ENCODE peak calls at places on chromosomes 11 and 22, in nine cellular contexts. Q, A, X, P, Z, J, F, E and B are unnamed samples. For H3K36me3, the result is how much of the 10 kb centered on the place peaks cover.

GRCh38 chr22:20249797-20250354 is 18.2 kb downstream of the RTN4R start:
- DNase-seq in Q (peak), A (no peak), X (no peak), P (no peak), Z (peak), J (peak), F (peak), E (no peak), B (peak)

GRCh38 chr11:1946812-1947480 is at the start of gene MRPL23:
- DNase-seq in Q (no peak), A (no peak), X (no peak), P (no peak), Z (no peak), J (no peak), F (peak), E (no peak), B (peak)

GRCh38 chr22:33919591-33920501 is at the start of gene LARGE1:
- DNase-seq in Q (peak), A (no peak), X (peak), P (no peak), Z (peak), J (peak), F (peak), E (no peak), B (peak)

GRCh38 chr11:79353706-79354105 is 87.1 kb downstream of the TENM4 start:
- DNase-seq in Q (peak), A (no peak), X (no peak), P (no peak), Z (no peak), J (no peak), F (no peak), E (no peak), B (no peak)

GRCh38 chr11:78300108-78300507 is 111.4 kb downstream of the USP35 start:
- DNase-seq in Q (no peak), A (no peak), X (no peak), P (no peak), Z (no peak), J (no peak), F (no peak), E (no peak), B (no peak)

GRCh38 chr11:94130589-94131362 is 2.1 kb downstream of the PANX1 start:
- DNase-seq in Q (peak), A (no peak), X (no peak), P (no peak), Z (no peak), J (no peak), F (peak), E (no peak), B (peak)

GRCh38 chr22:42328130-42328821 is 57.8 kb upstream of the TCF20 start:
- DNase-seq in Q (no peak), A (no peak), X (no peak), P (no peak), Z (no peak), J (no peak), F (no peak), E (no peak), B (no peak)

GRCh38 chr22:23082534-23083314 is 12.4 kb downstream of the GNAZ start:
- DNase-seq in Q (no peak), A (no peak), X (no peak), P (no peak), Z (no peak), J (no peak), F (no peak), E (no peak), B (no peak)

GRCh38 chr11:76219243-76219642 is 12.9 kb upstream of the WNT11 start:
- DNase-seq in Q (no peak), A (no peak), X (no peak), P (no peak), Z (no peak), J (no peak), F (no peak), E (no peak), B (no peak)

GRCh38 chr11:106399075-106399500 is 321.6 kb downstream of the AASDHPPT start:
- DNase-seq in Q (peak), A (peak), X (peak), P (no peak), Z (peak), J (no peak), F (peak), E (no peak), B (peak)

GRCh38 chr11:72614381-72614780 is 59.8 kb downstream of the PDE2A start:
- DNase-seq in Q (no peak), A (no peak), X (no peak), P (no peak), Z (no peak), J (no peak), F (no peak), E (no peak), B (no peak)

GRCh38 chr11:122853971-122854446 is 15.7 kb downstream of the CRTAM start:
- DNase-seq in Q (peak), A (peak), X (peak), P (no peak), Z (peak), J (peak), F (peak), E (no peak), B (peak)

GRCh38 chr11:91163619-91164451 is 941.0 kb upstream of the CHORDC1 start:
- DNase-seq in Q (peak), A (no peak), X (no peak), P (no peak), Z (no peak), J (no peak), F (peak), E (no peak), B (no peak)

GRCh38 chr11:2574553-2575535 is 125.0 kb downstream of the KCNQ1OT1 start:
- DNase-seq in Q (no peak), A (no peak), X (peak), P (no peak), Z (no peak), J (peak), F (no peak), E (no peak), B (peak)

GRCh38 chr11:76783901-76784813 is 1.0 kb downstream of the TSKU start:
- DNase-seq in Q (peak), A (peak), X (no peak), P (peak), Z (peak), J (peak), F (peak), E (no peak), B (peak)

GRCh38 chr11:56910046-56910753 is 78.5 kb upstream of the OR5AK2 start:
- DNase-seq in Q (no peak), A (no peak), X (no peak), P (no peak), Z (no peak), J (peak), F (peak), E (no peak), B (no peak)

GRCh38 chr22:20246368-20247009 is 21.6 kb downstream of the RTN4R start:
- DNase-seq in Q (no peak), A (no peak), X (no peak), P (no peak), Z (no peak), J (no peak), F (no peak), E (no peak), B (no peak)

GRCh38 chr11:5655474-5655873 is 29.4 kb downstream of the TRIM5 start:
- DNase-seq in Q (no peak), A (no peak), X (no peak), P (no peak), Z (no peak), J (no peak), F (no peak), E (no peak), B (no peak)

GRCh38 chr22:45645526-45646414 is 25.9 kb upstream of the ATXN10 start:
- DNase-seq in Q (peak), A (peak), X (peak), P (no peak), Z (peak), J (peak), F (peak), E (no peak), B (peak)

GRCh38 chr11:129251067-129251466 is 58.9 kb upstream of the ARHGAP32 start:
- DNase-seq in Q (peak), A (no peak), X (no peak), P (no peak), Z (no peak), J (no peak), F (no peak), E (no peak), B (no peak)

GRCh38 chr11:1392561-1392960 is 2.8 kb downstream of the BRSK2 start:
- DNase-seq in Q (no peak), A (no peak), X (no peak), P (no peak), Z (no peak), J (no peak), F (no peak), E (no peak), B (no peak)

GRCh38 chr11:62390237-62390636 is 28.6 kb upstream of the SCGB1A1 start:
- DNase-seq in Q (no peak), A (no peak), X (no peak), P (no peak), Z (no peak), J (no peak), F (no peak), E (no peak), B (no peak)

GRCh38 chr11:18393581-18394299 is 623 bp upstream of the LDHA start:
- DNase-seq in Q (no peak), A (no peak), X (no peak), P (no peak), Z (peak), J (no peak), F (peak), E (no peak), B (no peak)

GRCh38 chr22:44664149-44664548 is 37.9 kb upstream of the PRR5 start:
- DNase-seq in Q (peak), A (no peak), X (peak), P (no peak), Z (no peak), J (no peak), F (peak), E (no peak), B (no peak)

GRCh38 chr11:94183886-94184264 is 55.2 kb downstream of the PANX1 start:
- DNase-seq in Q (peak), A (peak), X (no peak), P (peak), Z (peak), J (peak), F (peak), E (no peak), B (peak)

GRCh38 chr22:33984211-33984610 is 63.9 kb upstream of the LARGE1 start:
- DNase-seq in Q (no peak), A (no peak), X (no peak), P (no peak), Z (no peak), J (no peak), F (no peak), E (no peak), B (no peak)

GRCh38 chr11:23079382-23079813 is 219.1 kb upstream of the CCDC179 start:
- DNase-seq in Q (peak), A (no peak), X (no peak), P (no peak), Z (no peak), J (no peak), F (no peak), E (no peak), B (no peak)

GRCh38 chr11:16356057-16356750 is at the start of gene SOX6:
- DNase-seq in Q (peak), A (no peak), X (no peak), P (no peak), Z (no peak), J (peak), F (peak), E (no peak), B (no peak)

GRCh38 chr22:35914665-35915476 is 113.8 kb downstream of the RBFOX2 start:
- DNase-seq in Q (peak), A (peak), X (peak), P (peak), Z (no peak), J (peak), F (peak), E (no peak), B (peak)

GRCh38 chr22:36590441-36591056 is 61.6 kb upstream of the EIF3D start:
- DNase-seq in Q (no peak), A (no peak), X (no peak), P (no peak), Z (no peak), J (no peak), F (no peak), E (no peak), B (no peak)

GRCh38 chr11:69530278-69531070 is 49.0 kb downstream of the LINC01488 start:
- DNase-seq in Q (no peak), A (no peak), X (no peak), P (no peak), Z (no peak), J (no peak), F (peak), E (no peak), B (no peak)

GRCh38 chr11:723120-723883 is 17.3 kb downstream of the EPS8L2 start:
- DNase-seq in Q (peak), A (no peak), X (no peak), P (no peak), Z (peak), J (no peak), F (peak), E (no peak), B (no peak)

GRCh38 chr11:67561971-67562560 is 21.5 kb upstream of the GSTP1 start:
- DNase-seq in Q (peak), A (no peak), X (no peak), P (no peak), Z (no peak), J (no peak), F (no peak), E (no peak), B (no peak)
- H3K27ac ChIP-seq in Q (no peak), A (no peak), X (no peak), P (no peak), Z (no peak), J (no peak), F (no peak), E (no peak), B (no peak)

DNA sequence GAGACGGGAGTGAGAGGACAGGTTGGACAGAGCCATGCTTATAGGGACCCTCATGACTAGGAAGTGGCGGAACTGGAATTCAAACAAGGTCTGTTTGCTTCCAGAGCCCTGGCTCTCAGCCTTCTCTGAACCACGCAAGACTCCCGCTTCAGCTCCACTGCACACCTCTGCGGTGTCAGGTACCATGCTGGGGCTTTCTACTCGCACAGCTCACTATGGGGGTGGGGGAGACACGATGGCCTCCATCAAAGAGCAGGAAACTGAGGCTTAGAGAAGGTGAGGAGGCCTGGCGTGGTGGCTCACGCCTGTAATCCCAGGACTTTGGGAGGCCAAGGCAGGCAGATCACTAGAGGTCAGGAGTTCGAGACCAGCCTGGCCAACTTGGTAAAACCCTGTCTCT is 14.2 kb downstream of the SUN2 start:
- DNase-seq in Q (no peak), A (no peak), X (no peak), P (no peak), Z (no peak), J (no peak), F (no peak), E (no peak), B (no peak)
- H3K36me3 ChIP-seq in Q (half or more), A (under half), X (under half), P (under half), Z (under half), J (half or more), F (half or more), E (half or more), B (under half)

GRCh38 chr11:86802601-86803051 is 2.3 kb downstream of the PRSS23 start:
- DNase-seq in Q (peak), A (peak), X (no peak), P (no peak), Z (no peak), J (peak), F (peak), E (no peak), B (no peak)

GRCh38 chr11:86800956-86801264 is 568 bp downstream of the PRSS23 start:
- DNase-seq in Q (no peak), A (no peak), X (no peak), P (no peak), Z (no peak), J (no peak), F (no peak), E (no peak), B (no peak)

GRCh38 chr11:86803641-86804040 is 3.3 kb downstream of the PRSS23 start:
- DNase-seq in Q (no peak), A (no peak), X (no peak), P (no peak), Z (no peak), J (no peak), F (no peak), E (no peak), B (no peak)

GRCh38 chr11:86803136-86803535 is 2.8 kb downstream of the PRSS23 start:
- DNase-seq in Q (no peak), A (no peak), X (no peak), P (no peak), Z (no peak), J (no peak), F (no peak), E (no peak), B (no peak)

DNA sequence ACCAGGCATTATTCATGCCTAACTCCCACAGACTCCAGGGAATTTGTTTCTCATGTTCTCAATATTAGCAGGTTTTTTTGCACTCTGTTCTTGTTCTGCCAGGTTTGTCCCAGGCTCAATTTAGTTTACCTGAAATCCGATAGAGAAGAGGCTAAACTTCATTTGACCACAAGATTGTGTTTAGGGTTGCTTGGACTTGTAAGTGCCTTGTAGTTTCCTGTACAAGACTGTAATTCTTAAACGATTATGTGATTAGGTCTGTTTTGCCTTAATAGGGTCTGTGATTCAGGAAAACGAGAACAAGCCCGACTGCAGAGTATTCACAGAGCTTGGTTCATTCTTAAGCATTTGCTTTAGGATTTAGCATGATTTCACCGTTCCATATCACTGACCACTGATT is 1.8 kb downstream of the PRSS23 start:
- DNase-seq in Q (no peak), A (no peak), X (no peak), P (no peak), Z (no peak), J (no peak), F (no peak), E (no peak), B (no peak)
- TF ChIP-seq POLR2A in Q (no peak), A (no peak), X (no peak), P (no peak), Z (no peak), J (no peak), F (no peak), E (no peak), B (no peak)

DNA sequence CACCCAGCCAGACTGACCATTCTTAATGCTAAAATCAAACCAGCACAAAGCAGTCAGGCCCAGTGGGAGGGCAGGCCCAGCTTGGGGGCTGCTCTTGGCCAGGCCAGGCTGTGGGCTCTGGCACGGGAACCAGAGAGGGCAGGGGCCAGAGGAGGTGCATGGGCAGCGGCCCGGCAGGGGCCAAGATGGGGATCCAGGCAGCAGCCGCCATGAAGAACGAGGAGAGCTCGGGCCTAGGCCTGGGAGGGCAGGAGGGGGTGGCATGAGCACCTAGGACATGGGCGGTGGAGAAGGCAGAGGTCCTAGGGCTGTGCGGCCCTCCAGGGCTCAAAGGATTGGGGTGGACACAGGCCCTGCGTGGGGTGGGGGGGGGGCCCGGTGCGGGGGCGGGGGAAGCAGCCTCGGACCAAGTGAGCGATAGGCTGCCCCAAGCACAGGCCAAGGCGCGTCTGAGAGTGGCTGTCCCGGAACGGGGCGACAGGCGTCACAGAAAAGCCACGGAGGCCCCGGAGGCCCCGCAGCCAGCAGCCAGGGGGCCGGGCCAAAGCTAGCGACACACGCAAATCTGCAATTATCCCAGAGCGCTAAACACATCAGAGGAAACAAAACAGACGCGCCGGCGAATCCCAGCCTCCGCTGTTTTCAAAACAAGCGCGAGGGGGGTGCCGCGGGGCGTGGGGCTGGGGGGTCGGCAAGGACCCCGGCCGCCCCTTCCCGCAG is 8.3 kb downstream of the PLXNB2 start:
- DNase-seq in Q (peak), A (no peak), X (no peak), P (no peak), Z (no peak), J (no peak), F (no peak), E (no peak), B (no peak)
- H3K27ac ChIP-seq in Q (no peak), A (peak), X (no peak), P (no peak), Z (peak), J (peak), F (peak), E (peak), B (peak)

GRCh38 chr11:26860411-26860810 is 133.5 kb upstream of the FIBIN start:
- DNase-seq in Q (no peak), A (no peak), X (no peak), P (no peak), Z (no peak), J (no peak), F (no peak), E (no peak), B (no peak)

GRCh38 chr11:26867286-26867685 is 126.6 kb upstream of the FIBIN start:
- DNase-seq in Q (no peak), A (no peak), X (no peak), P (no peak), Z (no peak), J (no peak), F (no peak), E (no peak), B (no peak)

GRCh38 chr11:26862801-26863200 is 131.1 kb upstream of the FIBIN start:
- DNase-seq in Q (no peak), A (no peak), X (no peak), P (no peak), Z (no peak), J (no peak), F (no peak), E (no peak), B (no peak)

GRCh38 chr11:26865703-26866102 is 128.2 kb upstream of the FIBIN start:
- DNase-seq in Q (no peak), A (no peak), X (no peak), P (no peak), Z (no peak), J (no peak), F (no peak), E (no peak), B (no peak)
- H3K36me3 ChIP-seq in Q (under half), A (under half), X (under half), P (under half), Z (under half), J (under half), F (under half), E (under half), B (under half)